ENCODE peak calls at places on chromosomes 4 and X, in six cellular contexts. Z, Q, T, S, O and Y are unnamed samples.
A peak's percentile ranks its signal among the peaks of the same experiment; 100 is the strongest.

GRCh38 chrX:47194388-47194787 is 759 bp downstream of the UBA1 start:
- DNase-seq in Z (no peak), Q (no peak), T (no peak), S (no peak), O (no peak), Y (no peak)

GRCh38 chr4:120749445-120750151 is 172.9 kb downstream of the PRDM5 start:
- DNase-seq in Z (no peak), Q (no peak), T (no peak), S (peak; percentile 83), O (no peak), Y (no peak)

GRCh38 chrX:45422216-45422925 is 221.7 kb upstream of the DIPK2B start:
- DNase-seq in Z (no peak), Q (no peak), T (no peak), S (no peak), O (no peak), Y (no peak)

GRCh38 chr4:8920289-8920965 is 48.8 kb upstream of the HMX1 start:
- DNase-seq in Z (no peak), Q (no peak), T (no peak), S (no peak), O (no peak), Y (no peak)

GRCh38 chrX:119391279-119391678 is 7.9 kb upstream of the SLC25A43 start:
- DNase-seq in Z (peak; percentile 29), Q (peak; percentile 22), T (no peak), S (no peak), O (no peak), Y (no peak)

GRCh38 chr4:185651137-185651677 is 115.9 kb upstream of the PDLIM3 start:
- DNase-seq in Z (no peak), Q (peak; percentile 72), T (no peak), S (no peak), O (no peak), Y (no peak)

GRCh38 chr4:384311-385010 is 46.8 kb downstream of the ZNF141 start:
- DNase-seq in Z (no peak), Q (no peak), T (no peak), S (peak; percentile 7), O (no peak), Y (no peak)

GRCh38 chr4:71074452-71075299 is 81.2 kb downstream of the DCK start:
- DNase-seq in Z (no peak), Q (no peak), T (no peak), S (no peak), O (no peak), Y (no peak)

GRCh38 chr4:145954924-145955339 is 16.3 kb upstream of the ZNF827 start:
- DNase-seq in Z (no peak), Q (no peak), T (peak; percentile 69), S (no peak), O (no peak), Y (no peak)

GRCh38 chr4:1512081-1512737 is 106.0 kb upstream of the NKX1-1 start:
- DNase-seq in Z (no peak), Q (no peak), T (no peak), S (no peak), O (no peak), Y (no peak)

GRCh38 chr4:15653864-15654391 is 1.2 kb downstream of the FBXL5 start:
- DNase-seq in Z (no peak), Q (peak; percentile 31), T (peak; percentile 23), S (no peak), O (no peak), Y (no peak)

GRCh38 chr4:149409186-149410056 is 406.2 kb downstream of the IQCM start:
- DNase-seq in Z (no peak), Q (no peak), T (no peak), S (no peak), O (no peak), Y (no peak)

GRCh38 chr4:152363086-152363485 is 172.8 kb downstream of the FBXW7 start:
- DNase-seq in Z (no peak), Q (no peak), T (no peak), S (no peak), O (no peak), Y (no peak)

GRCh38 chrX:77174680-77175336 is 272.4 kb upstream of the FGF16 start:
- DNase-seq in Z (no peak), Q (no peak), T (no peak), S (no peak), O (no peak), Y (no peak)

GRCh38 chr4:76457885-76458284 is 22.9 kb downstream of the SHROOM3 start:
- DNase-seq in Z (no peak), Q (no peak), T (no peak), S (no peak), O (no peak), Y (no peak)

GRCh38 chrX:103404225-103405008 is 28.1 kb downstream of the BEX3 start:
- DNase-seq in Z (peak; percentile 2), Q (peak; percentile 60), T (peak; percentile 38), S (peak; percentile 33), O (peak; percentile 29), Y (no peak)

GRCh38 chr4:145554691-145555090 is 64.5 kb upstream of the MMAA start:
- DNase-seq in Z (no peak), Q (no peak), T (no peak), S (no peak), O (no peak), Y (no peak)

GRCh38 chr4:170026253-170026991 is at the start of gene MFAP3L:
- DNase-seq in Z (peak; percentile 78), Q (peak; percentile 63), T (peak; percentile 93), S (no peak), O (peak; percentile 70), Y (peak; percentile 74)
- TF ChIP-seq POLR2A in Z (no peak), Q (peak; percentile 51), T (peak; percentile 61), S (peak; percentile 58), O (peak; percentile 47), Y (no peak)

GRCh38 chrX:100076031-100076430 is 334.0 kb downstream of the PCDH19 start:
- DNase-seq in Z (no peak), Q (no peak), T (no peak), S (no peak), O (no peak), Y (no peak)

GRCh38 chrX:100070334-100070849 is 339.7 kb downstream of the PCDH19 start:
- DNase-seq in Z (no peak), Q (no peak), T (no peak), S (no peak), O (peak; percentile 13), Y (no peak)

DNA sequence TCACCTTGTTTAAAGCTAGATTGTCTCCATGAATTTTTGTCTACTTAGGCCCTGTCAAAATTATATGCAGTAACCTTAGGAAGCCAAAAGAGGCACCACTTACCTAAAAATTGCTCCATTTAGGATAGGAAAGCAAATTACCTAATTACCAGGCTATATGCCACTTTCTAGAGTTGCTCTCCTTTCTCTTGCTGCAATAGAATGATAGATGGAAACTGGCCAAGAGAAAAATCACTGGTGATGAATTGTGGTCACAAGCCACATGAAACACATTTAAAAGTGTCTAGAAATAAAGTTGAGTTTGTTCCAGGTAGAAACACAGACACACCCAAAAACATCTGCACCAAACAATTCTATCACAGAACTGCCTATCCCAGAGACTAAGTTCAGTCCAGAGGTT is 337.8 kb downstream of the PCDH19 start:
- DNase-seq in Z (no peak), Q (no peak), T (no peak), S (no peak), O (no peak), Y (no peak)
- TF ChIP-seq TAF1 in Z (no peak), Q (no peak), T (no peak), S (no peak), O (no peak), Y (no peak)

DNA sequence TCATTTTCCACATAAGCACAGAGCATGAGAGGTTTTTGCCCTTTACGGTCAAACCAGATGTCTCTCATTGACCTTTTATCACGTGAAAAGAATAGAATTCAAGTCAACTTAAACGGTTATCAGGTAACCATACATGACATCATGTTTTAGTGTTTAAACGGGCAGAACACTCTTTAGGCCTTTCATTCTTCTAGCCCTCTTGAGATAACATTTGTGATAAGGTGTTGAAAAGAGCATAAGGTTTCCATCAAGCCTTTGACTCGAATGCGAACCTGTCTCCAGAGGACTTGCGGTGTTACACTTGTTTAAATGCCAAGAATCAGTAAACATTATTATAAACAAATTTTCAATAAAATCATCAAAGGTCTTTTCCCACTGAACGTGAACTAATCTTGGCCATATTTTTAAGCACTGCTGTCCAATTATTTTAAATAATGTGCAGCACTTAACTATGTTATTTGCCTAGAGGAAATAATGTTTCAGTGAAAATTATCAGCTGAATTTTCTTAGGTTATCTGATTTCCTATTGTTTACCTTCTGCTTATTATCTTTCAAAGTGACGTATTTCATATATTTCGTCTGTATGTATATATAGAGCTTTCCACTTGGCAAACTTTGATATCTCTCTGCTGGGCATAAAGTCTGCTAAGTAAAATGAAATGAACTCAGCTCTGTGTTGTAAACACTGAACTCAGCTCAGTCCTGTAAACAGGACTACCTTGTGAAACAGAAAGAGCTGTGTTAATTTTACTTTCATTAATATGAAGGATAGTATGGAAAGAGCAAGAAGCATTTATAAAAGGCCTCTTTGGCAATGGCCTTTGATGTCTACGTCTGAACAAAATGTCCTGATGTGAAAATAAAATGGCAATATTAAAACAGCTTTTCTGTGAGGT is 33.3 kb downstream of the TENM3 start:
- DNase-seq in Z (no peak), Q (no peak), T (no peak), S (no peak), O (no peak), Y (no peak)
- TF ChIP-seq POLR2AphosphoS5 in Z (no peak), Q (no peak), T (no peak), S (no peak), O (no peak), Y (no peak)

GRCh38 chr4:69759189-69759604 is 1.2 kb downstream of the SULT1B1 start:
- DNase-seq in Z (no peak), Q (no peak), T (no peak), S (no peak), O (no peak), Y (no peak)
- TF ChIP-seq POLR2A in Z (no peak), Q (no peak), T (no peak), S (no peak), O (no peak), Y (no peak)

GRCh38 chr4:159401791-159402380 is 299.0 kb downstream of the RAPGEF2 start:
- DNase-seq in Z (no peak), Q (peak; percentile 25), T (no peak), S (no peak), O (no peak), Y (no peak)
- TF ChIP-seq TAF1 in Z (no peak), Q (no peak), T (no peak), S (no peak), O (no peak), Y (no peak)